ENCODE peak calls at places on chromosome 15, in six cellular contexts. One of them, this sample, is unnamed.

GRCh38 chr15:63027646-63028045 is 14.9 kb upstream of the TPM1 start:
- DNase-seq in epithelial cell of esophagus: no peak
- DNase-seq in foreskin fibroblast: no peak
- DNase-seq in fibroblast of mammary gland: no peak
- DNase-seq in astrocyte of the spinal cord: no peak
- DNase-seq in CD4-positive, alpha-beta T cell: no peak
- DNase-seq in this sample: no peak

GRCh38 chr15:91456251-91456718 is 356.2 kb downstream of the SV2B start:
- DNase-seq in astrocyte of the spinal cord: peak; percentile 97
- DNase-seq in CD4-positive, alpha-beta T cell: no peak
- DNase-seq in fibroblast of mammary gland: peak; percentile 63
- DNase-seq in foreskin fibroblast: no peak
- DNase-seq in epithelial cell of esophagus: peak; percentile 94
- DNase-seq in this sample: no peak

GRCh38 chr15:41930221-41930866 is 36.5 kb upstream of the SPTBN5 start:
- DNase-seq in astrocyte of the spinal cord: peak; percentile 95
- DNase-seq in foreskin fibroblast: peak; percentile 86
- DNase-seq in epithelial cell of esophagus: peak; percentile 66
- DNase-seq in CD4-positive, alpha-beta T cell: no peak
- DNase-seq in fibroblast of mammary gland: peak; percentile 96
- DNase-seq in this sample: no peak

GRCh38 chr15:62899090-62899493 is 143.5 kb upstream of the TPM1 start:
- DNase-seq in CD4-positive, alpha-beta T cell: no peak
- DNase-seq in fibroblast of mammary gland: no peak
- DNase-seq in epithelial cell of esophagus: no peak
- DNase-seq in foreskin fibroblast: no peak
- DNase-seq in astrocyte of the spinal cord: no peak
- DNase-seq in this sample: no peak

GRCh38 chr15:101276501-101277037 is 716 bp downstream of the SELENOS start:
- DNase-seq in fibroblast of mammary gland: peak; percentile 41
- DNase-seq in astrocyte of the spinal cord: peak; percentile 47
- DNase-seq in epithelial cell of esophagus: peak; percentile 31
- DNase-seq in CD4-positive, alpha-beta T cell: no peak
- DNase-seq in foreskin fibroblast: no peak
- DNase-seq in this sample: no peak

GRCh38 chr15:78291698-78292097 is 7.7 kb downstream of the SKIC8 start:
- DNase-seq in astrocyte of the spinal cord: no peak
- DNase-seq in CD4-positive, alpha-beta T cell: no peak
- DNase-seq in fibroblast of mammary gland: no peak
- DNase-seq in foreskin fibroblast: no peak
- DNase-seq in epithelial cell of esophagus: peak; percentile 90
- DNase-seq in this sample: no peak

GRCh38 chr15:94607176-94607654 is 375.9 kb downstream of the MCTP2 start:
- DNase-seq in astrocyte of the spinal cord: no peak
- DNase-seq in foreskin fibroblast: no peak
- DNase-seq in epithelial cell of esophagus: peak; percentile 15
- DNase-seq in CD4-positive, alpha-beta T cell: no peak
- DNase-seq in fibroblast of mammary gland: no peak
- DNase-seq in this sample: no peak

GRCh38 chr15:59549339-59549807 is 62.2 kb upstream of the GCNT3 start:
- DNase-seq in astrocyte of the spinal cord: no peak
- DNase-seq in CD4-positive, alpha-beta T cell: no peak
- DNase-seq in fibroblast of mammary gland: no peak
- DNase-seq in epithelial cell of esophagus: no peak
- DNase-seq in foreskin fibroblast: no peak
- DNase-seq in this sample: no peak

GRCh38 chr15:42608110-42608531 is 32.7 kb downstream of the STARD9 start:
- DNase-seq in CD4-positive, alpha-beta T cell: peak; percentile 8
- DNase-seq in astrocyte of the spinal cord: no peak
- DNase-seq in foreskin fibroblast: no peak
- DNase-seq in epithelial cell of esophagus: no peak
- DNase-seq in fibroblast of mammary gland: no peak
- DNase-seq in this sample: no peak

GRCh38 chr15:41828747-41829270 is 917 bp downstream of the JMJD7 start:
- DNase-seq in foreskin fibroblast: no peak
- DNase-seq in fibroblast of mammary gland: peak; percentile 22
- DNase-seq in astrocyte of the spinal cord: peak; percentile 8
- DNase-seq in CD4-positive, alpha-beta T cell: no peak
- DNase-seq in epithelial cell of esophagus: no peak
- DNase-seq in this sample: no peak

GRCh38 chr15:69412701-69413100 is 1.4 kb upstream of the KIF23 start:
- DNase-seq in CD4-positive, alpha-beta T cell: no peak
- DNase-seq in foreskin fibroblast: no peak
- DNase-seq in epithelial cell of esophagus: peak; percentile 41
- DNase-seq in astrocyte of the spinal cord: no peak
- DNase-seq in fibroblast of mammary gland: no peak
- DNase-seq in this sample: no peak

GRCh38 chr15:31259562-31260252 is 66.9 kb upstream of the KLF13 start:
- DNase-seq in fibroblast of mammary gland: no peak
- DNase-seq in epithelial cell of esophagus: no peak
- DNase-seq in astrocyte of the spinal cord: no peak
- DNase-seq in CD4-positive, alpha-beta T cell: no peak
- DNase-seq in foreskin fibroblast: no peak
- DNase-seq in this sample: no peak

GRCh38 chr15:95262866-95263564 is 1031.7 kb downstream of the MCTP2 start:
- DNase-seq in fibroblast of mammary gland: peak; percentile 60
- DNase-seq in foreskin fibroblast: peak; percentile 41
- DNase-seq in epithelial cell of esophagus: peak; percentile 9
- DNase-seq in CD4-positive, alpha-beta T cell: no peak
- DNase-seq in astrocyte of the spinal cord: peak; percentile 78
- DNase-seq in this sample: no peak

GRCh38 chr15:45133561-45133920 is 3.7 kb downstream of the DUOX1 start:
- DNase-seq in astrocyte of the spinal cord: no peak
- DNase-seq in foreskin fibroblast: no peak
- DNase-seq in epithelial cell of esophagus: peak; percentile 58
- DNase-seq in fibroblast of mammary gland: no peak
- DNase-seq in CD4-positive, alpha-beta T cell: no peak
- DNase-seq in this sample: no peak

GRCh38 chr15:85625856-85626255 is 168.9 kb downstream of the KLHL25 start:
- DNase-seq in astrocyte of the spinal cord: peak; percentile 62
- DNase-seq in epithelial cell of esophagus: peak; percentile 44
- DNase-seq in CD4-positive, alpha-beta T cell: no peak
- DNase-seq in fibroblast of mammary gland: peak; percentile 92
- DNase-seq in foreskin fibroblast: peak; percentile 73
- DNase-seq in this sample: no peak

GRCh38 chr15:82047493-82048446 is 2.0 kb upstream of the MEX3B start:
- DNase-seq in CD4-positive, alpha-beta T cell: no peak
- DNase-seq in fibroblast of mammary gland: peak; percentile 14
- DNase-seq in astrocyte of the spinal cord: peak; percentile 38
- DNase-seq in foreskin fibroblast: no peak
- DNase-seq in epithelial cell of esophagus: peak; percentile 54
- DNase-seq in this sample: peak; percentile 89

GRCh38 chr15:72116680-72117447 is 1.1 kb downstream of the MYO9A start:
- DNase-seq in fibroblast of mammary gland: peak; percentile 35
- DNase-seq in epithelial cell of esophagus: peak; percentile 19
- DNase-seq in CD4-positive, alpha-beta T cell: no peak
- DNase-seq in foreskin fibroblast: no peak
- DNase-seq in astrocyte of the spinal cord: no peak
- DNase-seq in this sample: no peak

GRCh38 chr15:28125673-28126651 is 26.8 kb upstream of the OCA2 start:
- DNase-seq in foreskin fibroblast: peak; percentile 45
- DNase-seq in fibroblast of mammary gland: peak; percentile 68
- DNase-seq in CD4-positive, alpha-beta T cell: no peak
- DNase-seq in epithelial cell of esophagus: peak; percentile 66
- DNase-seq in astrocyte of the spinal cord: peak; percentile 62
- DNase-seq in this sample: no peak

GRCh38 chr15:92763459-92763858 is 107.9 kb upstream of the FAM174B start:
- DNase-seq in epithelial cell of esophagus: no peak
- DNase-seq in astrocyte of the spinal cord: no peak
- DNase-seq in foreskin fibroblast: no peak
- DNase-seq in CD4-positive, alpha-beta T cell: no peak
- DNase-seq in fibroblast of mammary gland: no peak
- DNase-seq in this sample: no peak

GRCh38 chr15:79815468-79815867 is 81.3 kb downstream of the MTHFS start:
- DNase-seq in CD4-positive, alpha-beta T cell: no peak
- DNase-seq in astrocyte of the spinal cord: no peak
- DNase-seq in epithelial cell of esophagus: no peak
- DNase-seq in fibroblast of mammary gland: no peak
- DNase-seq in foreskin fibroblast: no peak
- DNase-seq in this sample: no peak

GRCh38 chr15:40399370-40399769 is 6.2 kb upstream of the IVD start:
- DNase-seq in epithelial cell of esophagus: no peak
- DNase-seq in astrocyte of the spinal cord: no peak
- DNase-seq in fibroblast of mammary gland: no peak
- DNase-seq in foreskin fibroblast: no peak
- DNase-seq in CD4-positive, alpha-beta T cell: no peak
- DNase-seq in this sample: no peak

GRCh38 chr15:60379466-60380274 is 18.1 kb downstream of the ANXA2 start:
- DNase-seq in CD4-positive, alpha-beta T cell: no peak
- DNase-seq in foreskin fibroblast: peak; percentile 95
- DNase-seq in fibroblast of mammary gland: peak; percentile 97
- DNase-seq in epithelial cell of esophagus: peak; percentile 82
- DNase-seq in astrocyte of the spinal cord: peak; percentile 93
- DNase-seq in this sample: no peak

GRCh38 chr15:78715930-78716329 is 74.9 kb upstream of the CHRNB4 start:
- DNase-seq in fibroblast of mammary gland: peak; percentile 93
- DNase-seq in foreskin fibroblast: peak; percentile 63
- DNase-seq in CD4-positive, alpha-beta T cell: no peak
- DNase-seq in epithelial cell of esophagus: peak; percentile 94
- DNase-seq in astrocyte of the spinal cord: peak; percentile 58
- DNase-seq in this sample: no peak

GRCh38 chr15:58762731-58763130 is 8.4 kb upstream of the MINDY2 start:
- DNase-seq in CD4-positive, alpha-beta T cell: no peak
- DNase-seq in fibroblast of mammary gland: no peak
- DNase-seq in foreskin fibroblast: no peak
- DNase-seq in epithelial cell of esophagus: no peak
- DNase-seq in astrocyte of the spinal cord: no peak
- DNase-seq in this sample: no peak

GRCh38 chr15:89332446-89332845 is 2.2 kb downstream of the POLG start:
- DNase-seq in fibroblast of mammary gland: peak; percentile 30
- DNase-seq in astrocyte of the spinal cord: peak; percentile 24
- DNase-seq in foreskin fibroblast: no peak
- DNase-seq in epithelial cell of esophagus: peak; percentile 15
- DNase-seq in CD4-positive, alpha-beta T cell: no peak
- DNase-seq in this sample: no peak

GRCh38 chr15:70582143-70582945 is 181.0 kb downstream of the UACA start:
- DNase-seq in astrocyte of the spinal cord: peak; percentile 72
- DNase-seq in CD4-positive, alpha-beta T cell: no peak
- DNase-seq in epithelial cell of esophagus: no peak
- DNase-seq in foreskin fibroblast: peak; percentile 66
- DNase-seq in fibroblast of mammary gland: peak; percentile 71
- DNase-seq in this sample: no peak

GRCh38 chr15:70586241-70586640 is 177.1 kb downstream of the UACA start:
- DNase-seq in astrocyte of the spinal cord: no peak
- DNase-seq in epithelial cell of esophagus: no peak
- DNase-seq in fibroblast of mammary gland: no peak
- DNase-seq in CD4-positive, alpha-beta T cell: no peak
- DNase-seq in foreskin fibroblast: no peak
- DNase-seq in this sample: no peak

GRCh38 chr15:70585707-70586034 is 177.7 kb downstream of the UACA start:
- DNase-seq in astrocyte of the spinal cord: no peak
- DNase-seq in CD4-positive, alpha-beta T cell: no peak
- DNase-seq in foreskin fibroblast: no peak
- DNase-seq in fibroblast of mammary gland: no peak
- DNase-seq in epithelial cell of esophagus: no peak
- DNase-seq in this sample: no peak

GRCh38 chr15:70584441-70584837 is 178.9 kb downstream of the UACA start:
- DNase-seq in epithelial cell of esophagus: no peak
- DNase-seq in foreskin fibroblast: no peak
- DNase-seq in astrocyte of the spinal cord: no peak
- DNase-seq in CD4-positive, alpha-beta T cell: no peak
- DNase-seq in fibroblast of mammary gland: no peak
- DNase-seq in this sample: no peak

GRCh38 chr15:70584838-70585706 is 178.3 kb downstream of the UACA start:
- DNase-seq in CD4-positive, alpha-beta T cell: peak; percentile 42
- DNase-seq in astrocyte of the spinal cord: peak; percentile 51
- DNase-seq in foreskin fibroblast: no peak
- DNase-seq in fibroblast of mammary gland: no peak
- DNase-seq in epithelial cell of esophagus: peak; percentile 58
- DNase-seq in this sample: no peak
- TF ChIP-seq CTCF in CD4-positive, alpha-beta T cell: peak; percentile 76
- TF ChIP-seq CTCF in astrocyte of the spinal cord: peak; percentile 54
- TF ChIP-seq CTCF in foreskin fibroblast: peak; percentile 55
- TF ChIP-seq CTCF in fibroblast of mammary gland: no peak
- TF ChIP-seq CTCF in epithelial cell of esophagus: peak; percentile 19
- TF ChIP-seq CTCF in this sample: peak; percentile 81

GRCh38 chr15:66630801-66631351 is 65.1 kb upstream of the LCTL start:
- DNase-seq in CD4-positive, alpha-beta T cell: no peak
- DNase-seq in foreskin fibroblast: no peak
- DNase-seq in fibroblast of mammary gland: no peak
- DNase-seq in astrocyte of the spinal cord: no peak
- DNase-seq in epithelial cell of esophagus: no peak
- DNase-seq in this sample: peak; percentile 43
- TF ChIP-seq CTCF in CD4-positive, alpha-beta T cell: no peak
- TF ChIP-seq CTCF in foreskin fibroblast: no peak
- TF ChIP-seq CTCF in fibroblast of mammary gland: no peak
- TF ChIP-seq CTCF in astrocyte of the spinal cord: no peak
- TF ChIP-seq CTCF in epithelial cell of esophagus: no peak
- TF ChIP-seq CTCF in this sample: no peak

DNA sequence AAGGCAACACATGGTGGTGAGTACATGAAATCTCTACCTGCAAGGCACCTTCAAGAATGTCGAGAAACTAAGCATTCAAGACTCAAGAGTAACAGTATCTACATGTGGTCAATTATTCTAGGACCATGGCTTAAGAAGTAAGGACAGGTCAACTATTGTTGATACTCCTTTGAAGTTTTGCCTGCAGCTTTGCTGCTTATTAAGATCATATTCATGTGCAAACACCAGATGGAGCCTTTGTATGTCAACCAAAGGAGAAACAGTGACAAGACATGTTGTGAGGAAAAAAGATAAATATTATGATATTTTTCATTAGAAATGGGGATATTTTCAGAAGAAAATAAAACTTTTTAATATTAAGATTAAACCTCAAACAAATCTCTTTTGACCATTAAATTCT is 52.3 kb upstream of the FGF7 start:
- DNase-seq in astrocyte of the spinal cord: peak; percentile 17
- DNase-seq in epithelial cell of esophagus: peak; percentile 29
- DNase-seq in foreskin fibroblast: peak; percentile 17
- DNase-seq in fibroblast of mammary gland: peak; percentile 53
- DNase-seq in CD4-positive, alpha-beta T cell: no peak
- DNase-seq in this sample: no peak
- TF ChIP-seq CTCF in astrocyte of the spinal cord: no peak
- TF ChIP-seq CTCF in epithelial cell of esophagus: peak; percentile 19
- TF ChIP-seq CTCF in foreskin fibroblast: peak; percentile 41
- TF ChIP-seq CTCF in fibroblast of mammary gland: peak; percentile 36
- TF ChIP-seq CTCF in CD4-positive, alpha-beta T cell: no peak
- TF ChIP-seq CTCF in this sample: peak; percentile 67

DNA sequence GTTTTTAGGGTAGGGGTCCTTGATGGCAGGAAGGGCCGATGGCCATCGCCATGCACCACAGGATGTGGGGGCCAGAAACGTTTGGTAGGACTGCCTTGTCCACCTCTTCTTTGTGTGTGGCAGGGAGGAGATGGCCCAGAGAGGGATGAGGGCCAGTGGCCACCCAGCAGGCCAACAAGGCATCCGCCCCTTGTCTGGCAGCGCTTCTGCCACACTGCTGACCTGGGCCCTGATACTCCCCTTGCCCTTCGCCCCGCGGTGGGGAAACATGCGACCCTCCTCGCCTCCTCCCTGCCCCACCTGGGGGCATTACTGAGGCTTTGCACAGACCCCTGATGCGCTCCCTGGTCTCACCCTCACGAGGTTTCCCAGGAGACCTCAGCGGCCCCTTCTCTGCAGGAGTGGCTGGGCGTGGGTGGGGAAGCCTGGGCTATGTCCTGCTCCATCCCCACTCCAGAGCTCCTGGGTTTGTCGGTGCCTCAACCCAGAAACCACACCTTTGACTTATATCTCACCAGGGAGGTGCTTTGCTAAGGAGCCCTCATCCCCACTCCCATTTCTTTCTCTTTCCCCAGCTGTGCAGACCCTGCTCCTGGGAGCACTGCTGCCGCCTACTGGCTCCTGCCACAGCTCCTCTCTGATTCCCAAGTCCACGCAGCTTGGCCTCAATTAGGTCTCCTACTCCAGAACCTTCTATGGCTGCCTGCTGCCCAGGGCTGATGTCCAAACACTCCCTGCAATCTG is 38.7 kb downstream of the FEM1B start:
- DNase-seq in astrocyte of the spinal cord: peak; percentile 51
- DNase-seq in epithelial cell of esophagus: peak; percentile 22
- DNase-seq in foreskin fibroblast: no peak
- DNase-seq in CD4-positive, alpha-beta T cell: no peak
- DNase-seq in fibroblast of mammary gland: no peak
- DNase-seq in this sample: no peak
- TF ChIP-seq CTCF in astrocyte of the spinal cord: peak; percentile 73
- TF ChIP-seq CTCF in epithelial cell of esophagus: peak; percentile 45
- TF ChIP-seq CTCF in foreskin fibroblast: peak; percentile 15
- TF ChIP-seq CTCF in CD4-positive, alpha-beta T cell: no peak
- TF ChIP-seq CTCF in fibroblast of mammary gland: peak; percentile 13
- TF ChIP-seq CTCF in this sample: peak; percentile 69